ENCODE peak calls at places on chromosome 17, in six cellular contexts. L is T47D, F is GM12878, A is HepG2, R is SK-N-SH, S is H1. Y is an unnamed sample.

GRCh38 chr17:44374306-44375195 is 10.9 kb upstream of the FAM171A2 start:
- DNase-seq in L (no peak), F (no peak), A (peak; percentile 87), R (peak; percentile 44), S (peak; percentile 84), Y (no peak)

GRCh38 chr17:11671151-11671550 is 72.9 kb downstream of the DNAH9 start:
- DNase-seq in L (no peak), F (no peak), A (no peak), R (no peak), S (no peak), Y (no peak)

GRCh38 chr17:74192950-74193781 is 10.3 kb upstream of the RPL38 start:
- DNase-seq in L (no peak), F (no peak), A (peak; percentile 75), R (no peak), S (no peak), Y (no peak)

GRCh38 chr17:17055286-17056166 is 13.3 kb downstream of the MPRIP start:
- DNase-seq in L (peak; percentile 16), F (no peak), A (no peak), R (no peak), S (no peak), Y (no peak)

GRCh38 chr17:50861822-50862528 is 4.2 kb downstream of the TOB1 start:
- DNase-seq in L (no peak), F (no peak), A (no peak), R (no peak), S (no peak), Y (no peak)

GRCh38 chr17:42586514-42587230 is 9.1 kb upstream of the PSMC3IP start:
- DNase-seq in L (no peak), F (no peak), A (no peak), R (no peak), S (no peak), Y (no peak)

GRCh38 chr17:74442670-74443515 is 11.0 kb downstream of the GPRC5C start:
- DNase-seq in L (peak; percentile 63), F (no peak), A (peak; percentile 95), R (peak; percentile 60), S (peak; percentile 69), Y (peak; percentile 89)

GRCh38 chr17:65025288-65025687 is 31.3 kb downstream of the GNA13 start:
- DNase-seq in L (no peak), F (no peak), A (no peak), R (no peak), S (no peak), Y (no peak)

GRCh38 chr17:34227707-34228106 is 27.4 kb upstream of the CCL2 start:
- DNase-seq in L (no peak), F (no peak), A (no peak), R (no peak), S (no peak), Y (no peak)

DNA sequence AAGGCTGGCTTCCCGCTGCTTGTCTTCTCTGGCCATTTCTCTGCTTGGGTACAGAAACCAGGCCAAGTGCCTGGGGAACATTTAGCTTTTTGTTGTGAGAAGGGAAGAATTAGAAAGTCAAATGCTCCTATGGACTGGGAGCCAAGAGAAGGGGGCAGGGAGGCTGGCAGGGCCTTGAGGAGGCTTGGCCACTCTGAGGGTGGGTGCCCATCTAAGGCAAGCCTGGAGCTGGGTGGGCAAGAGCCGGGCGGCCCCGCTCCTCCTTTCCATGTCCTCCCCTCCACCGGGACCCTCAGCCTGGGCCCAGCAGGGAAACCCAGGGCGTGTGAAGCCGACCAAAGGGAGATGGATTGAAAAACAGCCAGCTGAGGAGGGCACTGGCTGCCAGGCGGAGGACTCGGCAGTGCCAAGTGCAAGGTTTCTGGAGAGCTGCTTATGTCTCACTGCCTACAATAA is 69.4 kb downstream of the NTN1 start:
- DNase-seq in L (no peak), F (no peak), A (no peak), R (no peak), S (no peak), Y (no peak)
- TF ChIP-seq JUND in L (no peak), F (no peak), A (no peak), R (no peak), S (no peak), Y (no peak)

GRCh38 chr17:59439711-59440110 is 108.3 kb downstream of the YPEL2 start:
- DNase-seq in L (no peak), F (no peak), A (no peak), R (no peak), S (no peak), Y (no peak)

GRCh38 chr17:59440757-59441458 is 109.5 kb downstream of the YPEL2 start:
- DNase-seq in L (peak; percentile 76), F (peak; percentile 68), A (peak; percentile 88), R (peak; percentile 82), S (peak; percentile 90), Y (peak; percentile 93)

GRCh38 chr17:59441459-59442096 is 110.1 kb downstream of the YPEL2 start:
- DNase-seq in L (no peak), F (no peak), A (no peak), R (no peak), S (no peak), Y (no peak)

GRCh38 chr17:59437766-59438165 is 106.3 kb downstream of the YPEL2 start:
- DNase-seq in L (no peak), F (peak; percentile 40), A (no peak), R (no peak), S (no peak), Y (no peak)

DNA sequence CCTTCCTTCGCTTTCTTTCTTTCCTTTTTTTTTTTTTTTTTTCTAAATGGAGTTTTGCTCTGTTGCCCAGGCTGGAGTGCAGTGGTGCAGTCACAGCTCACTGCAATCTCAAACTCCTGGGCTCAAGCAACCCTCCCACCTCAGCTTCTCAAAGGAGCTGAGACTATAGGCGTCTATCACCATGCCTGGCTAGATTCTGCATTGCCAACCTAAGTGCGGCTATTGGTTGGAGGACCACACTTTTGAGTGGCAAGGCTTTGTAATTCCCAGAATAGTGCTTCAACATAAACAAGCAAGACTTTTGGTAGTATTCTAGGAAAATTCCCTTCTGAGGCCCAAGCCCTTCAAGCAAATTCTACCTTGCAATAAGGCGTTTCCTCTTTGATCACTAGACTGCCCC is 107.8 kb downstream of the YPEL2 start:
- DNase-seq in L (no peak), F (no peak), A (no peak), R (no peak), S (no peak), Y (no peak)
- TF ChIP-seq JUND in L (no peak), F (no peak), A (no peak), R (no peak), S (no peak), Y (no peak)

GRCh38 chr17:28230011-28230410 is 89.0 kb upstream of the TMEM97 start:
- DNase-seq in L (no peak), F (no peak), A (no peak), R (no peak), S (no peak), Y (no peak)
- TF ChIP-seq JUND in L (no peak), F (no peak), A (no peak), R (no peak), S (no peak), Y (no peak)

DNA sequence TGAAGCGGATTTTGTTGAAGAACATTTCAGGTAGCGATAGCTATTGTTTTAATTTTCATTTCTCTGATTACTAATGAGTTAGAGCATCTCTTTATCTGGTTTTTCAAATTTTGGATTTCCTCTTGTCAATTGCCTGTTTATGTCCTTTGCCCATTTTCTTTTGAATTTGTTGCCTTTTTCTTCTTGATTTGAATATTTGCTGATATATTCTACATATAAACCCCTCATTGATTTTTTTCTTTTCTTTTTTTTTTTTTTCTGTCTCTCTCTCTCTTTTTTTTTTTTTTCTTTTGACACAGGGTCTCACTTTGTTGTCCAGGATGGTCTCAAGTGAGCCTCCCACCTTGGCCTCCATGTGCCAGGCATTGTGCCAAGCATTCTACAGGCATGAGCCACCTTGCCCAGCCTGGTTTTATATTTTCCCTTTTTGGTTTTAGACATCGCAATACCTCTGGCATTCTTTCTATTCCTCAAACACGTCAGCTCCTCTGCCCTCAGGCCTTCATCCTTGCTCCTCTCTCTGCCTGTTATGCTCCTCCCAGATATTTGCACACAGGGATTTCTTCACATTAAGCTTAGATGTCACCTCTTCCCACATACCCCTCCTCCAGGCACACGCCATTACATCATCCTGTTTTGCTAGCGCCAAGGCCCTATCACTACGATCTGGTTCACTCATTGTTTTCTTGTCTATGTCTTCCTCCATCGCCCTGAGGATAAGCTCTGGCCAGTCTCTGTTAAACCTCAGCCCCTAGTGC is 8.5 kb downstream of the SARM1 start:
- DNase-seq in L (no peak), F (no peak), A (peak; percentile 77), R (peak; percentile 76), S (no peak), Y (no peak)
- TF ChIP-seq JUND in L (no peak), F (no peak), A (no peak), R (no peak), S (no peak), Y (no peak)

GRCh38 chr17:55248077-55248476 is 16.7 kb upstream of the HLF start:
- DNase-seq in L (no peak), F (no peak), A (no peak), R (no peak), S (no peak), Y (no peak)
- TF ChIP-seq JUND in L (no peak), F (no peak), A (no peak), R (no peak), S (no peak), Y (no peak)

GRCh38 chr17:71966459-71967313 is 154.1 kb upstream of the SOX9 start:
- DNase-seq in L (no peak), F (no peak), A (no peak), R (no peak), S (no peak), Y (no peak)
- TF ChIP-seq JUND in L (no peak), F (no peak), A (no peak), R (no peak), S (no peak), Y (no peak)

GRCh38 chr17:71118039-71118438 is 948.7 kb downstream of the KCNJ2 start:
- DNase-seq in L (peak; percentile 12), F (no peak), A (no peak), R (peak; percentile 32), S (no peak), Y (peak; percentile 29)
- TF ChIP-seq JUND in L (no peak), F (no peak), A (no peak), R (no peak), S (no peak), Y (no peak)

GRCh38 chr17:2508035-2508434 is 3.7 kb downstream of the METTL16 start:
- DNase-seq in L (no peak), F (no peak), A (no peak), R (no peak), S (no peak), Y (no peak)

GRCh38 chr17:2511138-2511461 is 588 bp downstream of the METTL16 start:
- DNase-seq in L (no peak), F (no peak), A (no peak), R (no peak), S (no peak), Y (no peak)

GRCh38 chr17:2510559-2510958 is 1.1 kb downstream of the METTL16 start:
- DNase-seq in L (no peak), F (no peak), A (no peak), R (no peak), S (no peak), Y (no peak)

GRCh38 chr17:2517539-2517938 is 5.9 kb upstream of the METTL16 start:
- DNase-seq in L (no peak), F (no peak), A (no peak), R (no peak), S (no peak), Y (no peak)

GRCh38 chr17:2511462-2512369 is at the start of gene METTL16:
- DNase-seq in L (peak; percentile 81), F (peak; percentile 96), A (peak; percentile 97), R (peak; percentile 93), S (peak; percentile 95), Y (peak; percentile 98)
- TF ChIP-seq JUND in L (no peak), F (no peak), A (no peak), R (no peak), S (no peak), Y (no peak)